ENCODE peak calls at places on chromosomes 16 and 17, in four cellular contexts. B, K, W and V are unnamed samples.

GRCh38 chr16:88762258-88762870 is 22.7 kb downstream of the PIEZO1 start:
- DNase-seq in B (no peak), K (no peak), W (no peak), V (no peak)

GRCh38 chr17:41818024-41818423 is 5.2 kb downstream of the FKBP10 start:
- DNase-seq in B (no peak), K (no peak), W (no peak), V (no peak)

GRCh38 chr16:58124601-58124915 is 4.6 kb downstream of the CFAP20 start:
- DNase-seq in B (peak; percentile 8), K (no peak), W (no peak), V (no peak)

GRCh38 chr16:19203374-19203966 is 35.4 kb downstream of the SYT17 start:
- DNase-seq in B (no peak), K (no peak), W (no peak), V (no peak)

GRCh38 chr17:78789663-78790181 is 7.6 kb upstream of the CYTH1 start:
- DNase-seq in B (peak; percentile 96), K (peak; percentile 87), W (no peak), V (no peak)

GRCh38 chr17:48131216-48131824 is 23.8 kb downstream of the SNX11 start:
- DNase-seq in B (peak; percentile 52), K (peak; percentile 70), W (peak; percentile 69), V (no peak)

GRCh38 chr16:85586360-85587145 is 26.6 kb upstream of the GSE1 start:
- DNase-seq in B (no peak), K (peak; percentile 91), W (no peak), V (no peak)

GRCh38 chr16:66569827-66570405 is 3.7 kb downstream of the CMTM1 start:
- DNase-seq in B (no peak), K (no peak), W (no peak), V (no peak)

GRCh38 chr17:39596543-39597267 is 11.0 kb downstream of the NEUROD2 start:
- DNase-seq in B (no peak), K (no peak), W (no peak), V (no peak)

GRCh38 chr17:75848523-75849303 is 4.5 kb upstream of the UNC13D start:
- DNase-seq in B (peak; percentile 97), K (peak; percentile 82), W (peak; percentile 73), V (peak; percentile 80)

GRCh38 chr16:31529398-31530312 is 2.0 kb downstream of the AHSP start:
- DNase-seq in B (no peak), K (no peak), W (no peak), V (no peak)

GRCh38 chr17:68020451-68020779 is 15.1 kb upstream of the KPNA2 start:
- DNase-seq in B (no peak), K (no peak), W (no peak), V (no peak)
- TF ChIP-seq CTCF in B (no peak), K (no peak), W (no peak), V (no peak)

GRCh38 chr17:72458301-72458700 is 337.5 kb downstream of the SOX9 start:
- DNase-seq in B (no peak), K (no peak), W (no peak), V (no peak)

GRCh38 chr17:72456026-72456569 is 335.3 kb downstream of the SOX9 start:
- DNase-seq in B (no peak), K (no peak), W (no peak), V (no peak)

GRCh38 chr17:72454342-72454741 is 333.5 kb downstream of the SOX9 start:
- DNase-seq in B (no peak), K (no peak), W (no peak), V (no peak)

GRCh38 chr17:72457712-72458111 is 336.9 kb downstream of the SOX9 start:
- DNase-seq in B (no peak), K (no peak), W (no peak), V (no peak)

GRCh38 chr17:72455562-72455961 is 334.7 kb downstream of the SOX9 start:
- DNase-seq in B (no peak), K (no peak), W (no peak), V (no peak)
- TF ChIP-seq CTCF in B (no peak), K (no peak), W (no peak), V (no peak)

DNA sequence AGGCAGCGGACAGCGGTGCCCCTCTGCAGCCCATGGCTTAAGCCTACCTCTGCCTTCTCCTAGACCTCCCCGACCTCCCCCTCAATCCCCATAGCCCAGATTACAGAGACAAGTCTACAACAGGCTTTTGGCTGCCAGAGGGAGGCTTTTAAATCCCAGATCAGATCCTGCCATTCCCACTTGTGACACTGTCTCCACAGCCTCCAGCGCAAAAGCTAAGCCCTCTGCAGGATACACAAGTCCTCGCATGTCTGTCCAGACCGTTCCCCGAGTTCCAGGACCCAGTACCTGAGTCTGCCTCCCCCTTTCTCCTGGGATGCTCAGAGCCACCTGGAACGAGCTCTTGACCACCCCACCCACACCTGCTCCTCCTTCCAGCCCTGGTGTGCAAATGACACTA is 31.2 kb downstream of the VAC14 start:
- DNase-seq in B (no peak), K (no peak), W (no peak), V (no peak)
- TF ChIP-seq CTCF in B (no peak), K (no peak), W (no peak), V (no peak)

DNA sequence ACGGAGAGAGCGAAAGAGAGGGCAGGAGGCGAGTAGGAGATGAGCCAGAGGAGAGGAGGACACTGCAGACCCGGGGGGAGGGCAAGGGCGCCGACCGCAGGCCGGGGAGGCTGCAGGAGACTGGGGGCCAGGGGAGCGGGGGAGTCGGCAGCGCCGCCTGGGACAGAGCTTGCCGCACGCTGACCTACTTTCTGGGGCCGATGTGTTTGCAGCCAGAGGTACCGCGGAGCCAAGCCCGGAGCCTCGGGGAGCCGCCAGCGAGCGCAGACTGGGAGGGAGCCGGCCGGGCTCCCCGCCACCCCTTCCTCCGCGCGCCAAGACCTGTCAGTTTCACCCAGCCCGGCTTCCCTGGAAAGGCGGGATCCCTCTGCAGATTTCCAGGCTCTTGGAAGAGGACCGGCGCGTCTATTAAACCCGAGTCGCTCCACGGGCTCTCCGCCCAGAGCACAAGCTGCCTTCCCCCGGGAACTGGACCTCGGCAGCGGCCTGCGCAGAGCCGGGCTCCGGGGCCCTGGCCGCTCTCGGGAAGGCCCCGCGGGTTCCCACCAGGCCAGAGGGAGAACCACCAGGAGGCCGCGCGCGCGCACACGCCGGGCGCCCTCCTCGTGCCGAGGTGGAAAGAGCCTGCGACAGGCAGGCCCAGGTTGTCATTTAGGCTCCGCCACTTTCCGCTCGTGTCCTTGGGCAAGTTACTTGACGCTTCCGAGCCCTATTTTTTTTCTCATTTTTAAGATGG is 74.5 kb downstream of the CMC2 start:
- DNase-seq in B (peak; percentile 88), K (peak; percentile 92), W (peak; percentile 44), V (peak; percentile 38)
- TF ChIP-seq CTCF in B (no peak), K (no peak), W (peak; percentile 20), V (no peak)

GRCh38 chr16:59252317-59252716 is 518.2 kb upstream of the GOT2 start:
- DNase-seq in B (no peak), K (no peak), W (no peak), V (no peak)

GRCh38 chr16:59249049-59249448 is 514.9 kb upstream of the GOT2 start:
- DNase-seq in B (no peak), K (no peak), W (no peak), V (no peak)
- TF ChIP-seq CTCF in B (no peak), K (no peak), W (no peak), V (no peak)

GRCh38 chr17:60656499-60656898 is 21.2 kb upstream of the BCAS3 start:
- DNase-seq in B (no peak), K (no peak), W (no peak), V (no peak)
- TF ChIP-seq CTCF in B (no peak), K (no peak), W (no peak), V (no peak)

GRCh38 chr17:80754846-80755245 is 210.2 kb downstream of the RPTOR start:
- DNase-seq in B (no peak), K (peak; percentile 55), W (no peak), V (no peak)

GRCh38 chr17:80758793-80759673 is 214.4 kb downstream of the RPTOR start:
- DNase-seq in B (no peak), K (peak; percentile 69), W (no peak), V (no peak)

GRCh38 chr17:80752369-80752705 is 207.7 kb downstream of the RPTOR start:
- DNase-seq in B (no peak), K (peak; percentile 67), W (no peak), V (no peak)

GRCh38 chr17:80753946-80754345 is 209.3 kb downstream of the RPTOR start:
- DNase-seq in B (no peak), K (peak; percentile 47), W (no peak), V (no peak)

GRCh38 chr17:80755650-80756405 is 211.2 kb downstream of the RPTOR start:
- DNase-seq in B (no peak), K (peak; percentile 50), W (no peak), V (no peak)
- TF ChIP-seq CTCF in B (no peak), K (no peak), W (peak; percentile 27), V (no peak)

GRCh38 chr17:44204453-44204882 is 4.8 kb upstream of the ATXN7L3 start:
- DNase-seq in B (peak; percentile 86), K (no peak), W (no peak), V (no peak)

GRCh38 chr17:44206825-44207155 is 7.1 kb upstream of the ATXN7L3 start:
- DNase-seq in B (no peak), K (no peak), W (no peak), V (no peak)

GRCh38 chr17:44207319-44207718 is 7.6 kb upstream of the ATXN7L3 start:
- DNase-seq in B (no peak), K (no peak), W (no peak), V (no peak)

GRCh38 chr17:44203731-44204452 is 4.2 kb upstream of the ATXN7L3 start:
- DNase-seq in B (no peak), K (no peak), W (peak; percentile 62), V (no peak)

GRCh38 chr17:44205962-44206824 is 6.5 kb upstream of the ATXN7L3 start:
- DNase-seq in B (no peak), K (no peak), W (no peak), V (no peak)
- TF ChIP-seq CTCF in B (no peak), K (no peak), W (peak; percentile 22), V (no peak)

GRCh38 chr17:68514809-68515208 is 2.6 kb downstream of the PRKAR1A start:
- DNase-seq in B (no peak), K (no peak), W (no peak), V (no peak)

GRCh38 chr17:68516732-68517131 is 4.5 kb downstream of the PRKAR1A start:
- DNase-seq in B (no peak), K (no peak), W (no peak), V (no peak)

GRCh38 chr17:68515238-68515637 is 3.0 kb downstream of the PRKAR1A start:
- DNase-seq in B (no peak), K (no peak), W (no peak), V (no peak)

GRCh38 chr17:68519911-68520310 is 7.7 kb downstream of the PRKAR1A start:
- DNase-seq in B (no peak), K (no peak), W (no peak), V (no peak)

DNA sequence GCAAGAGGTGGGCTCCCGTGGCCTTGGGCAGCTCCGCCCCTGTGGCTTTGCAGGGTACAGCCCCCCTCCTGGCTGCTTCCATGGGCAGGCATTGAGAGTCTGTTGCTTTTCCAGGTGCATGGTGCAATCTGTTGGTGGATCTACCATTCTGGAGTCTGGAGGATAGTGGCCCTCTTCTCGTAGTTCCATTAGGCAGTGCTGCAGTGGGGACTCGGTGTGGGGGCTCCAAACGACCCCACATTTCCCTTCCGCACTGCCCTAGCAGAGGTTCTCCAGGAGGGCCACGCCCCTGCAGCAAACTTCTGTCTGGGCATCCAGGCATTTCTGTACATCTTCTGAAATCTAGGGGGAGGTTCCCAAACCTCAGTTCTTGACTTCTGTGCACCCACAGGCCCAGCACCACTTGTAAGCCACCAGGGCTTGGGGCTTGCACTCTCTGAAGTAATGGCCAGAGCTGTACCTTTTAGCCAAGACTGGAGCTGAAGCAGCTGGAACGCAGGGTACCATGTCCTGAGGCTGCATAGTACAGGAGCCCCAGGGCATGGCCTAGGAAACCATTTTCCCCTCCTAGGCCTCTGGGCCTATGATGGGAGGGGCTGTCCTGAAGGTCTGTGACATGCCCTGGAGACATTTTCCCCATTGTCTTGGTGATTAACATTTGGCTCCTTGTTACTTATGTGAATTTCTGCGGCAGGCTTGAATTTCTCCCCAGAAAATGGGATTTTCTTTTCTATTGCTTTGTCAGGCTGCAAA is 6.0 kb downstream of the PRKAR1A start:
- DNase-seq in B (no peak), K (no peak), W (no peak), V (no peak)
- TF ChIP-seq CTCF in B (no peak), K (no peak), W (no peak), V (no peak)